ENCODE peak calls at places on chromosome 1, in eight cellular contexts. E is cardiac muscle cell, K is brain microvascular endothelial cell, Q is AG09319, C is Calu3, H is natural killer cell, N is fibroblast of the aortic adventitia, M is A549. Y is an unnamed sample.
A peak's percentile ranks its signal among the peaks of the same experiment; 100 is the strongest.

GRCh38 chr1:44270666-44271628 is 57.7 kb downstream of the DMAP1 start:
- DNase-seq in E (no peak), C (no peak), H (no peak), N (peak; percentile 42), K (no peak), M (no peak), Q (no peak), Y (no peak)

GRCh38 chr1:41666991-41667631 is 182.6 kb upstream of the EDN2 start:
- DNase-seq in N (no peak), M (no peak), E (no peak), K (no peak), H (no peak), Q (no peak), C (peak; percentile 50), Y (no peak)

GRCh38 chr1:13828454-13829151 is 128.6 kb downstream of the PRDM2 start:
- DNase-seq in N (no peak), M (peak; percentile 19), K (no peak), Q (no peak), E (peak; percentile 14), H (no peak), C (peak; percentile 24), Y (no peak)

GRCh38 chr1:236702995-236703394 is 16.7 kb downstream of the ACTN2 start:
- DNase-seq in N (no peak), K (no peak), H (no peak), E (no peak), Q (no peak), M (no peak), C (no peak), Y (no peak)

GRCh38 chr1:30313176-30313575 is 410.2 kb downstream of the MATN1 start:
- DNase-seq in E (no peak), Q (no peak), H (peak; percentile 1), N (no peak), M (no peak), C (no peak), K (no peak), Y (peak; percentile 62)

GRCh38 chr1:22101995-22102394 is 40.9 kb downstream of the WNT4 start:
- DNase-seq in H (no peak), M (no peak), Q (no peak), N (no peak), K (no peak), C (no peak), E (no peak), Y (no peak)

GRCh38 chr1:24720152-24720551 is 25.1 kb upstream of the CLIC4 start:
- DNase-seq in N (peak; percentile 97), K (peak; percentile 57), H (no peak), Q (peak; percentile 60), M (no peak), C (no peak), E (peak; percentile 97), Y (no peak)

GRCh38 chr1:224784606-224785328 is 144.7 kb upstream of the DNAH14 start:
- DNase-seq in K (peak; percentile 22), E (peak; percentile 3), N (peak; percentile 66), M (no peak), C (no peak), Q (peak; percentile 14), H (no peak), Y (no peak)

GRCh38 chr1:112808861-112809684 is 93.9 kb upstream of the PPM1J start:
- DNase-seq in C (peak; percentile 82), E (peak; percentile 77), K (peak; percentile 67), M (peak; percentile 79), H (peak; percentile 58), Q (peak; percentile 20), N (peak; percentile 66), Y (peak; percentile 80)

GRCh38 chr1:56838726-56839125 is 15.9 kb upstream of the C8A start:
- DNase-seq in Q (no peak), C (no peak), M (no peak), K (peak; percentile 55), E (peak; percentile 26), H (no peak), N (no peak), Y (no peak)

DNA sequence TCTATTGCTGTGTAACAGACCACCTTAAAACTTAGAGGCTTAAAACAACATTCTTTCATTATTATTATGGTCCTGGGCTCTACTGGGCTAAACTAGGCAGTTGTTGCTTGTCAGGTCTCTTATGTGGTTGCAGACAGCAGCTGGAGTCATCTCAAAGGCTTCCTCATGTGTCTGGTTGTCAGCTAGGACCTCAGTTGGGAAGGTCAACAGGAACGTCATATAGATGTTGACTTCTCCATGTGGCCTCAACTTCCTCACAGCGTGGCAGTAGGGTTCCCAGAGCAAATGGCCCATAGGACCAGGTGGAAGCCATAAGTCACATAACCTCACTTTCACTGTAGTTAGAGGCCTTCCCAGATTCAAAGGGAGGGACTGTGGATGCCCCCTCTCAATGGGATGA is 15.4 kb upstream of the MEF2D start:
- DNase-seq in C (no peak), K (no peak), M (no peak), Q (no peak), E (no peak), N (no peak), H (no peak), Y (no peak)
- TF ChIP-seq CTCF in C (no peak), K (no peak), M (no peak), Q (no peak), E (no peak), N (no peak), H (no peak), Y (no peak)

DNA sequence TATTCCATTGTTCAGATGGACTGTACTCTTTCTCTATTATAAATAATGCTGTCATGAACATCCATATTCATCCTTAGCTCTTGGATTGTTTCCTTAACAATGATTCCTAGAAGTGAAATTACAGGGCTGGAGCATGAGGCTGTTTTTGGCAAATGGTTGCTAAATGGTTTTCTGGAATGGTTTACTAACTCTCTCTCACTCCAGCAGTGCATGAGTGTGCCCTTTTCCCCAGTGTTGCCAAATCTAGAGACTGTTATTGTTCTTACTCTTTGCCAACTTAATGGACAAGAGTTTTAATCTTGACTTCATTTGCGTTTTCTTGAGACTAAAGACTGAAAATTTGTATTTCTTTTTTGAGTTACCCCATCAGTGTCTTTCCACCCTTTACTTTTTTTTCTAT is 113.0 kb downstream of the PAPPA2 start:
- DNase-seq in H (no peak), Q (no peak), K (no peak), M (no peak), E (no peak), C (no peak), N (peak; percentile 80), Y (no peak)
- TF ChIP-seq CTCF in H (no peak), Q (no peak), K (no peak), M (no peak), E (no peak), C (no peak), N (no peak), Y (no peak)

DNA sequence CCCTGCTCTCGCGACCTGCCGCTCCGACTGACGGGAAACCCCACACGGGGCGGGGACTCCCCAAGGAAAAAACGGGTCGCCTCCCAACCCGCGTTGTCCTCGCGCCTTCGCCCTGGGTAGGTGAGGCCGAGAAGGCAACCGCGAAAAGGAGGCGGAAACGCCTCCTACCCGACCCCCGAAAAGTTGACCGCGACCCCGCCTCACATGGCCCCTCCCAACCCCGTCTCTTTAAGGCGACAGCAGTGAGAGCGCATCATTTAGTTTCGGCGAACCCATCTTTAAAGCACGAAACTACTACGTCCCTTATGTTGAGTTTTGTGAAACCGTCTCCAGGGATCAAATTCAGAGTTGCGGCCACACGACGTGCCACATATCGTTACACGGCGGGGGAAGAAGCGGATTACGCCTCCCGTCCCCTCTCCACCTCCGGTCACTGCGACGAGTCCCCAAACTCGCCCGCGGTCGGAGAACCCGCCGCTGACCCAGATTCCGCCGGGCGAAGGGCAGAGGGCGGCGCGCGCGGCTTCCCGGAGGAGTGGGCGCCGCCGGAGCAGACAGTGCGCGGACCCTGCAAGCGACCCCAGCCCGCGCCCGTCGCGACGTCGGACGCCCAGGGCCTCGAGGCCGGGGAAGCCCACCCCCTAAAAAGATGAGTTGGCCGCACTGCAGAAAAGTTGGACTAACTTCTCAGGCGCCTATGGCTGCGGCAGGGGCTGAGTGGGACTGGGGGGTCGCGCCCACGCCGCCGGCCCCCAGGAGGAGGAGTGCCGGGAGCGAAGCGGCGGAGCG is 1.1 kb downstream of the ANP32E start:
- DNase-seq in H (peak; percentile 89), Q (no peak), K (peak; percentile 70), N (peak; percentile 45), M (peak; percentile 87), C (peak; percentile 86), E (peak; percentile 59), Y (peak; percentile 76)
- TF ChIP-seq CTCF in H (no peak), Q (no peak), K (no peak), N (no peak), M (no peak), C (no peak), E (no peak), Y (no peak)

GRCh38 chr1:7705048-7705907 is 65.8 kb upstream of the VAMP3 start:
- DNase-seq in E (no peak), K (no peak), M (no peak), C (peak; percentile 24), H (peak; percentile 56), N (no peak), Q (no peak), Y (no peak)

GRCh38 chr1:7704214-7705047 is 66.7 kb upstream of the VAMP3 start:
- DNase-seq in M (peak; percentile 85), H (peak; percentile 97), K (peak; percentile 78), N (peak; percentile 62), Q (peak; percentile 44), E (peak; percentile 90), C (peak; percentile 95), Y (peak; percentile 97)

GRCh38 chr1:7702365-7702764 is 68.7 kb upstream of the VAMP3 start:
- DNase-seq in N (no peak), Q (no peak), C (no peak), M (no peak), H (no peak), E (no peak), K (no peak), Y (no peak)

GRCh38 chr1:7705908-7706216 is 65.2 kb upstream of the VAMP3 start:
- DNase-seq in N (no peak), E (no peak), H (no peak), C (no peak), Q (no peak), K (no peak), M (no peak), Y (no peak)

GRCh38 chr1:7703321-7704213 is 67.5 kb upstream of the VAMP3 start:
- DNase-seq in H (peak; percentile 36), Q (no peak), K (no peak), E (no peak), M (no peak), C (peak; percentile 25), N (no peak), Y (no peak)
- TF ChIP-seq CTCF in H (no peak), Q (no peak), K (no peak), E (no peak), M (no peak), C (no peak), N (no peak), Y (no peak)

GRCh38 chr1:18426580-18426979 is 54.1 kb upstream of the KLHDC7A start:
- DNase-seq in K (no peak), N (no peak), M (no peak), H (no peak), E (no peak), C (no peak), Q (no peak), Y (no peak)
- TF ChIP-seq CTCF in K (no peak), N (no peak), M (no peak), H (no peak), E (no peak), C (no peak), Q (no peak), Y (no peak)

DNA sequence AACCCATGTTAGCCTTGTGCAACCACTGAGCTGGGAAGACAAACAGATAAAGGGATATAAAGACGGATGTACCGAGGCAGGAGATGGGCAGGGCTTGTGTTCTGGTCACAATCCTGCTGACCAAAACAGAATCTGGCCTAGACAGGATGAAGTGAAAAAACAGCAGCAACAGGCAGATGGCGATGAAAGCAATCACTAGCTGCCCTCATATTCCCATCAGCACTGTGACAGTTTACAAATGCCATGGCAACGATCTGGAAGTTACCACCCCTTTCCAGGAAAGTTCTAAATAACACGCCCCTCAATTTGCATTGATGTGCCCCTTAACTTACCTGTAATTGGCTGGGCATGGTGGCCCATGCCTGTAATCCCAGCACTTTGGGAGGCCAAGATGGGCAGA is 40.6 kb upstream of the CD46 start:
- DNase-seq in Q (no peak), E (peak; percentile 37), M (peak; percentile 27), K (peak; percentile 12), C (peak; percentile 32), H (no peak), N (no peak), Y (no peak)
- TF ChIP-seq CTCF in Q (peak; percentile 2), E (no peak), M (no peak), K (no peak), C (no peak), H (no peak), N (no peak), Y (no peak)